ENCODE peak calls at places on chromosomes 13 and 19, in five cellular contexts. J is CD4-positive, alpha-beta T cell; V is upper lobe of right lung; Q is astrocyte of the spinal cord; H is endothelial cell. B is an unnamed sample.

GRCh38 chr19:2259331-2259730 is 3.1 kb upstream of the JSRP1 start:
- DNase-seq in J (no peak), V (no peak), Q (no peak), H (no peak), B (no peak)

GRCh38 chr13:65638572-65639168 is 1591.5 kb downstream of the PCDH9 start:
- DNase-seq in J (no peak), V (no peak), Q (peak; percentile 61), H (peak; percentile 30), B (peak; percentile 7)

GRCh38 chr13:91778123-91778522 is 379.7 kb downstream of the GPC5 start:
- DNase-seq in J (no peak), V (no peak), Q (no peak), H (no peak), B (no peak)

GRCh38 chr13:71864981-71865857 is 1.8 kb downstream of the DACH1 start:
- DNase-seq in J (no peak), V (peak; percentile 66), Q (peak; percentile 38), H (peak; percentile 40), B (no peak)

GRCh38 chr13:31207630-31208549 is 8.1 kb downstream of the B3GLCT start:
- DNase-seq in J (no peak), V (no peak), Q (peak; percentile 72), H (no peak), B (peak; percentile 19)

GRCh38 chr13:77034883-77035282 is 7.9 kb upstream of the FBXL3 start:
- DNase-seq in J (no peak), V (no peak), Q (peak; percentile 42), H (no peak), B (no peak)

GRCh38 chr19:39408392-39409206 is 2.0 kb downstream of the ZFP36 start:
- DNase-seq in J (no peak), V (no peak), Q (peak; percentile 56), H (no peak), B (no peak)

GRCh38 chr19:9075064-9075964 is 11.5 kb upstream of the OR1M1 start:
- DNase-seq in J (no peak), V (peak; percentile 68), Q (peak; percentile 98), H (no peak), B (peak; percentile 0)

GRCh38 chr13:111046590-111047141 is 68.4 kb upstream of the ARHGEF7 start:
- DNase-seq in J (no peak), V (peak; percentile 76), Q (peak; percentile 27), H (no peak), B (no peak)

GRCh38 chr19:32744555-32745325 is 25.2 kb downstream of the TDRD12 start:
- DNase-seq in J (no peak), V (no peak), Q (no peak), H (no peak), B (no peak)

GRCh38 chr19:21569497-21569870 is 64.1 kb downstream of the ZNF429 start:
- DNase-seq in J (peak; percentile 9), V (peak; percentile 80), Q (no peak), H (no peak), B (peak; percentile 2)

GRCh38 chr13:112688560-112689497 is 1.0 kb upstream of the ATP11A start:
- DNase-seq in J (peak; percentile 22), V (peak; percentile 88), Q (peak; percentile 2), H (no peak), B (no peak)

GRCh38 chr13:101474419-101474957 is 22.0 kb downstream of the ITGBL1 start:
- DNase-seq in J (no peak), V (no peak), Q (peak; percentile 96), H (peak; percentile 44), B (peak; percentile 61)

GRCh38 chr19:4474504-4475136 is 2.5 kb downstream of the HDGFL2 start:
- DNase-seq in J (no peak), V (no peak), Q (peak; percentile 70), H (peak; percentile 66), B (no peak)

GRCh38 chr19:31350693-31351211 is 1.5 kb upstream of the TSHZ3 start:
- DNase-seq in J (no peak), V (peak; percentile 81), Q (peak; percentile 41), H (peak; percentile 66), B (no peak)

GRCh38 chr13:42981317-42981716 is 10.7 kb downstream of the EPSTI1 start:
- DNase-seq in J (no peak), V (no peak), Q (peak; percentile 64), H (no peak), B (peak; percentile 69)

GRCh38 chr19:18894254-18895037 is 1.5 kb downstream of the CERS1 start:
- DNase-seq in J (no peak), V (no peak), Q (peak; percentile 32), H (no peak), B (no peak)

GRCh38 chr19:18896421-18896841 is 473 bp upstream of the CERS1 start:
- DNase-seq in J (no peak), V (no peak), Q (no peak), H (no peak), B (no peak)

GRCh38 chr19:18895828-18896341 is at the start of gene CERS1:
- DNase-seq in J (no peak), V (no peak), Q (no peak), H (peak; percentile 53), B (no peak)

GRCh38 chr19:18893573-18894253 is 2.2 kb downstream of the CERS1 start:
- DNase-seq in J (no peak), V (no peak), Q (no peak), H (no peak), B (no peak)

GRCh38 chr19:18895038-18895827 is 725 bp downstream of the CERS1 start:
- DNase-seq in J (no peak), V (no peak), Q (peak; percentile 22), H (peak; percentile 77), B (no peak)
- TF ChIP-seq CTCF in J (no peak), V (peak; percentile 34), Q (peak; percentile 48), H (peak; percentile 48), B (peak; percentile 42)

DNA sequence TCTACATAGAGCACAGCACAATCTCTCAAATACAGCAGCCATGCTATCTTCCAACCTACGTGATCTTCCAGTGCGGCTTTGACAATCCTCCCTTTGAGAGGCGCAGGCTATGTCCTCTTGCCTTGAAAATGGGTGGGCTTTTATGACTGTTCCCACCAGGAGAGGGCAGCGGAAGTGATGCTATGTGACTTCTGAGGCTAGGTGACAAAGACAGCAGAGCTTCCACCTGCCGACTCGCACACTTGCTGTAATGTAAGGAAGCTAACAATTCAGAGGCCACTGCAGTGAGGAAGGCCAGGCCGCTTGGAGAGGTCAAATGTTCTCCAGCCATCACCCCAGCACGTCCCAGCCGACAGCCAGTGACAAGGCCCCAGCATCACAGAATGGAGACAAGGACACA is 65.8 kb downstream of the MRPL57 start:
- DNase-seq in J (no peak), V (no peak), Q (no peak), H (peak; percentile 47), B (no peak)
- TF ChIP-seq CTCF in J (no peak), V (no peak), Q (no peak), H (no peak), B (no peak)

GRCh38 chr19:13154241-13154778 is 4.1 kb downstream of the IER2 start:
- DNase-seq in J (peak; percentile 40), V (peak; percentile 98), Q (peak; percentile 92), H (peak; percentile 26), B (peak; percentile 90)

GRCh38 chr19:13154911-13155471 is 4.8 kb downstream of the IER2 start:
- DNase-seq in J (peak; percentile 53), V (peak; percentile 94), Q (peak; percentile 59), H (peak; percentile 56), B (no peak)

GRCh38 chr19:13152854-13153626 is 2.8 kb downstream of the IER2 start:
- DNase-seq in J (peak; percentile 98), V (peak; percentile 96), Q (peak; percentile 96), H (peak; percentile 97), B (peak; percentile 91)

GRCh38 chr19:13152356-13152853 is 2.2 kb downstream of the IER2 start:
- DNase-seq in J (no peak), V (no peak), Q (no peak), H (no peak), B (no peak)

DNA sequence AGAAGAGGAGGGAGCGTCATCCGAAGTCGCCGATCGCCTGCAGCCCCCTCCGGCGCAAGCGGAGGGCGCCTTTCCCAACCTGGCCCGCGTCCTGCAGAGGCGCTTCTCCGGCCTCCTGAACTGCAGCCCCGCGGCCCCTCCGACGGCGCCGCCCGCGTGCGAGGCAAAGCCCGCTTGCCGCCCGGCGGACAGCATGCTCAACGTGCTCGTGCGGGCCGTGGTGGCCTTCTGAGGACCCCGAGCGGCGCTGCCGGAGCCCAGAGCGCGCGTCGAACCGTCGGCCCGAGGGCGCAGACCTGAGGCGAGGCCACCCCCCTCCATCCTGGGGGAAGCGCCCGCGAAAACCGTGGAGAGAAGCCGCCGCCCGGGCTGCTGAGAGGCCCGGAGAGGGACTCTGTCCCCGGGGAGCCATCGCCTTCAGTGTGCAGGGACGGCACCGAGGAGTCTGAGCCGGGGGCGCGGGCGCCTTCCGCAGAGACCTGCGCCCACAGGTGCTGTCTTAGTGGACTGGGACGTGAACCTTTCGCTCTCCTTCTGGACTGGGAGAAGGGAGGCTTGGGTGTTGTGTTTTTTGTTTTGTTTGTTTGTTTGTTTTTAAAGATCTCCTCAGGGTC is 3.5 kb downstream of the IER2 start:
- DNase-seq in J (no peak), V (no peak), Q (peak; percentile 49), H (peak; percentile 49), B (no peak)
- TF ChIP-seq CTCF in J (peak; percentile 3), V (peak; percentile 37), Q (peak; percentile 9), H (no peak), B (no peak)

GRCh38 chr19:18427752-18428131 is 8.5 kb downstream of the SSBP4 start:
- DNase-seq in J (no peak), V (no peak), Q (no peak), H (no peak), B (no peak)
- TF ChIP-seq CTCF in J (no peak), V (no peak), Q (no peak), H (no peak), B (no peak)

GRCh38 chr13:98879127-98879520 is 98.7 kb downstream of the DOCK9 start:
- DNase-seq in J (no peak), V (no peak), Q (no peak), H (no peak), B (no peak)
- TF ChIP-seq CTCF in J (no peak), V (no peak), Q (no peak), H (no peak), B (no peak)

GRCh38 chr19:49889038-49889686 is 7.5 kb downstream of the IL4I1 start:
- DNase-seq in J (no peak), V (peak; percentile 62), Q (no peak), H (no peak), B (no peak)

GRCh38 chr19:49891393-49891792 is 5.3 kb downstream of the IL4I1 start:
- DNase-seq in J (no peak), V (no peak), Q (no peak), H (no peak), B (no peak)

GRCh38 chr19:49889687-49890348 is 6.9 kb downstream of the IL4I1 start:
- DNase-seq in J (peak; percentile 66), V (peak; percentile 89), Q (peak; percentile 65), H (peak; percentile 78), B (no peak)

GRCh38 chr19:49892716-49893115 is 4.0 kb downstream of the IL4I1 start:
- DNase-seq in J (no peak), V (no peak), Q (no peak), H (no peak), B (no peak)

GRCh38 chr19:49890349-49891311 is 6.1 kb downstream of the IL4I1 start:
- DNase-seq in J (peak; percentile 54), V (peak; percentile 80), Q (no peak), H (no peak), B (no peak)
- TF ChIP-seq CTCF in J (peak; percentile 51), V (peak; percentile 15), Q (no peak), H (peak; percentile 27), B (no peak)

GRCh38 chr13:83167203-83167602 is 715.1 kb downstream of the SLITRK1 start:
- DNase-seq in J (no peak), V (no peak), Q (no peak), H (no peak), B (no peak)

GRCh38 chr13:83162493-83162892 is 719.8 kb downstream of the SLITRK1 start:
- DNase-seq in J (no peak), V (no peak), Q (no peak), H (no peak), B (no peak)
- TF ChIP-seq CTCF in J (no peak), V (no peak), Q (no peak), H (no peak), B (no peak)

GRCh38 chr19:40756502-40757110 is 5.6 kb downstream of the SNRPA start:
- DNase-seq in J (no peak), V (no peak), Q (no peak), H (no peak), B (no peak)
- TF ChIP-seq CTCF in J (no peak), V (no peak), Q (no peak), H (no peak), B (no peak)

B was measured in AG09319.